ENCODE peak calls at places on chromosomes 11 and 22, in seven cellular contexts. Y, U, A, F, P, H and N are unnamed samples.

GRCh38 chr11:72411623-72412532 is 22.5 kb downstream of the CLPB start:
- DNase-seq in Y (no peak), U (no peak), A (no peak), F (no peak), P (no peak), H (no peak), N (no peak)

GRCh38 chr11:123429851-123430735 is at the start of gene GRAMD1B:
- DNase-seq in Y (peak), U (peak), A (peak), F (peak), P (peak), H (peak), N (peak)

GRCh38 chr11:45161252-45162063 is 15.0 kb downstream of the PRDM11 start:
- DNase-seq in Y (peak), U (no peak), A (no peak), F (peak), P (peak), H (no peak), N (peak)

GRCh38 chr22:49179886-49180682 is 647.6 kb downstream of the BRD1 start:
- DNase-seq in Y (no peak), U (no peak), A (no peak), F (no peak), P (no peak), H (no peak), N (no peak)

GRCh38 chr11:29534831-29535230 is 482.0 kb downstream of the KCNA4 start:
- DNase-seq in Y (peak), U (no peak), A (no peak), F (no peak), P (no peak), H (no peak), N (no peak)

GRCh38 chr11:103659138-103659734 is 377.2 kb upstream of the DDI1 start:
- DNase-seq in Y (peak), U (no peak), A (no peak), F (no peak), P (no peak), H (peak), N (no peak)

GRCh38 chr22:37806409-37807338 is 1.1 kb upstream of the GCAT start:
- DNase-seq in Y (peak), U (no peak), A (no peak), F (no peak), P (peak), H (peak), N (peak)

GRCh38 chr11:128648711-128649110 is 45.2 kb upstream of the FLI1 start:
- DNase-seq in Y (no peak), U (no peak), A (no peak), F (no peak), P (no peak), H (no peak), N (no peak)

GRCh38 chr11:127866109-127866508 is 721.2 kb downstream of the ETS1 start:
- DNase-seq in Y (peak), U (no peak), A (no peak), F (no peak), P (no peak), H (no peak), N (no peak)

GRCh38 chr11:48141475-48142100 is 75.0 kb upstream of the OR4B1 start:
- DNase-seq in Y (peak), U (no peak), A (no peak), F (no peak), P (no peak), H (peak), N (no peak)

GRCh38 chr11:14500181-14500651 is 605 bp upstream of the COPB1 start:
- DNase-seq in Y (peak), U (peak), A (peak), F (peak), P (peak), H (peak), N (no peak)

GRCh38 chr11:107252429-107253161 is 205.0 kb downstream of the CWF19L2 start:
- DNase-seq in Y (no peak), U (no peak), A (no peak), F (no peak), P (no peak), H (no peak), N (no peak)

GRCh38 chr22:40251106-40251505 is 73.4 kb downstream of the TNRC6B start:
- DNase-seq in Y (peak), U (no peak), A (no peak), F (no peak), P (no peak), H (no peak), N (no peak)

GRCh38 chr11:133526790-133527189 is 5.5 kb downstream of the OPCML start:
- DNase-seq in Y (no peak), U (no peak), A (no peak), F (peak), P (no peak), H (no peak), N (no peak)

DNA sequence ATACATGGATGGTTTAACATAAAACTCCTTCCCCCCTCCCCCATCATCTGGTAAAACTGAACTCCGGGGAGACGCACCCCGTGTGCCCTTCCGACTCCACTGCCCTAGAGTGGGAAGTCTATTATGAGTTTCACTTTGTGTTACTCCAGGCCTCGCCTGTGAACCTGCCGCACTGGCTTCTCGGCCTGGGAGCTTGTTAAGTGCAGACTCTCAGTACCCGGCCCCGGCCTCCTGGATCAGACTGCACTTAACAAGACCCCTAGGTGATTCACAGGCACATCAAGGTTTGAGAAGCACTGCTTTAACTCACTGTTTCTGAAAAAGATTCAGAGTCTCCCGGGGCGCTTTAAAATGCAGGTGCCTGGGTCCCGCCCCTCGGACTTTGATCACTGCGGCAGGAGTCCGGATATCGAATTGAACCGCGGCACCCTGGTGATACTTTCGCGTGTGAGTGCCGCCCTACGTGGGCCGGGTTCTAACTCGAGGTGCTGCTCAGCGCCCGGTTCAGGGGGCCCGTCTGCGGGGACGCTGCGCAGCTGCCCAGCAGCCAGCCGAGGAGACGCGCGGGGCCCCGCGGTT is 3.6 kb downstream of the PTGDR2 start:
- DNase-seq in Y (no peak), U (no peak), A (no peak), F (no peak), P (no peak), H (no peak), N (peak)
- H3K4me3 ChIP-seq in Y (no peak), U (no peak), A (no peak), F (no peak), P (no peak), H (no peak), N (peak)

GRCh38 chr22:22935546-22936157 is 48.0 kb downstream of the IGLL5 start:
- DNase-seq in Y (no peak), U (no peak), A (no peak), F (no peak), P (no peak), H (no peak), N (no peak)

GRCh38 chr22:22937894-22938480 is 50.4 kb downstream of the IGLL5 start:
- DNase-seq in Y (no peak), U (no peak), A (no peak), F (no peak), P (no peak), H (no peak), N (no peak)

GRCh38 chr22:22938672-22939536 is 51.3 kb downstream of the IGLL5 start:
- DNase-seq in Y (no peak), U (no peak), A (no peak), F (no peak), P (no peak), H (no peak), N (peak)

GRCh38 chr22:22936190-22936914 is 48.7 kb downstream of the IGLL5 start:
- DNase-seq in Y (no peak), U (no peak), A (no peak), F (no peak), P (no peak), H (no peak), N (no peak)

DNA sequence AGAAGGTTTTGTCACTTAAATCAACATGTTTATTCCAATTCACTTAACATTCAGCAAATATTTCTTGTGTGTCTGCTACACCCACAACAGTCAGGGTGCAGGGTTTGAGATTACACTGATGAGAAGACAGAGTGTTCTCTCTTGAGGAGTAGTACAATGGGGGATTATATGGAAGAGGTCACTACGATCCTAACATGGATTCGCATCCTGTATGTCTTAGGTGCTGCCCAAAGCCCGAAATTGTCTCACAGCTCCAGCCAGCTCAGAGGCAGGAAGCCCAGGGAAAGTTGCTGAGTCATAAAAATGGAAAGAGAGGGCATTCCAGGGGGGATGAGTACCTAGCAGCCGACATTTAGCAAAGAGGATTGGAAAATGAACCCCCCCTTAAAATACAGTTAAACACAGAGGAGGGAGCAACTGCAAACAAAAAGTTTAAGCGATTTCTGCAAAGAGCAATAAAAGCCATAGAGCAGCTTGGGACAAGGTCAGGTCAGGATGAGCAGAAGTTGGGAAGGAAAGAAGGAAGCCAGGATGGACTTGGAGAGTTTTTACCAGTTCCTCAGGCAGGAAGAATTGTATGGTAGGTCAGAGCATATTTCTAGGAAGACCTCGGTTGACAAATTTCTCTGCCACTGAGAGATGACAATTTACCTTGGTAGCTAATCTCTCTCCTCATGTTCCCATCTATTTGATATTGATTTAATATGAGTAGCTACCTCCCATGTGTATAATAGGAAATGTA is 49.5 kb downstream of the IGLL5 start:
- DNase-seq in Y (no peak), U (no peak), A (no peak), F (no peak), P (no peak), H (no peak), N (no peak)
- H3K4me3 ChIP-seq in Y (no peak), U (no peak), A (no peak), F (no peak), P (no peak), H (no peak), N (no peak)

GRCh38 chr11:3128356-3129180 is 36.5 kb downstream of the OSBPL5 start:
- DNase-seq in Y (no peak), U (no peak), A (no peak), F (peak), P (peak), H (no peak), N (no peak)

GRCh38 chr11:3129181-3129590 is 35.9 kb downstream of the OSBPL5 start:
- DNase-seq in Y (no peak), U (no peak), A (no peak), F (no peak), P (peak), H (no peak), N (peak)

GRCh38 chr11:3126207-3126865 is 38.8 kb downstream of the OSBPL5 start:
- DNase-seq in Y (no peak), U (peak), A (no peak), F (peak), P (peak), H (no peak), N (peak)

GRCh38 chr11:3127706-3128355 is 37.3 kb downstream of the OSBPL5 start:
- DNase-seq in Y (no peak), U (no peak), A (no peak), F (peak), P (peak), H (no peak), N (peak)

DNA sequence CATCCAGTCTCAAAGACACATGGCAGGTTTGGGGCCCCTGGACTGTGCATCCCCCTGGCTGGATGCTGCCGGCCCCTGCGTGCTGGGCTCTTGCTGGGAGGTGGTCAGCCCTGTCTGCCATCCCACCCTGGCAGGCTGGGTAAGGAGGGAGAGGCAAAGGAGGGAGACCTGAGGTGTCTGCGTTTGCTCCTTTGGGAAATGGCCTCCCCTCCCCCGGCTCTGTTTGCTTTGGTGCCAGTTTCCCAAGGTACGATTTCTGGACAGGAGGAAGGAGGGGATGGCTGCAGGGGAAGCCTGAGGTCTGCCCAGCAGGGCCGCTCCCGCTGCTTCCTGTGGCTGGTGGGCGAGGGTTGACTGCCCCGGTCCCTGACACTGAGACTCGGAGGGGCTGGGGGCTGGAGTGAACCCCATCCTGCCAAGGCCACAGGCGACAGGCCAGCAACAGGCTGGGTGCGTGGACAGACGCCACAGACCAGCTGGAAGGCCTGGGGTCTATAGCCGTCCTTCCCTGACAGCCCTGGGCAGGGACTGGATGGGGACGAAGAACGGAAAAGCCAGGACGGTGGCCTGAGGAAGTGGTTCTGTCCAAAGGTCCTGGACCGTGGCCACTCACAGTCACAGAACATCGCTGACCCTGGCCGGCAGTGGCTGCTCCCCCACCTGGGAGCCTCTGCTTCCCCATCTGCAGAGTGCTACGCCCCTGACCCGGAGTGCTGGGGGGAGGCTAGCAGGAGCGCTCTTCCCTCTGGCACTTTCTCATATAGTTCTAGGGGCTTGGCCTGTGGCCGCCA is 38.0 kb downstream of the OSBPL5 start:
- DNase-seq in Y (no peak), U (no peak), A (no peak), F (peak), P (peak), H (no peak), N (no peak)
- H3K4me3 ChIP-seq in Y (no peak), U (no peak), A (no peak), F (no peak), P (no peak), H (no peak), N (no peak)

GRCh38 chr11:117076941-117077659 is 21.1 kb downstream of the SIK3 start:
- DNase-seq in Y (no peak), U (no peak), A (no peak), F (no peak), P (no peak), H (no peak), N (peak)
- H3K4me3 ChIP-seq in Y (no peak), U (no peak), A (no peak), F (no peak), P (no peak), H (no peak), N (no peak)